ENCODE peak calls at places on chromosomes 11 and 22, in five cellular contexts. N is GM23338, R is fibroblast of lung, H is K562, I is iPS DF 6.9. S is an unnamed sample. For H3K27me3, the result is how much of the 10 kb centered on the place peaks cover.

GRCh38 chr22:44497904-44498242 is at the start of gene RTL6:
- DNase-seq in N (no peak), R (no peak), H (no peak), I (no peak), S (no peak)

GRCh38 chr11:117993988-117994741 is 8.0 kb downstream of the IL10RA start:
- DNase-seq in N (no peak), R (no peak), H (peak), I (no peak), S (no peak)

GRCh38 chr11:125874556-125875124 is 12.8 kb upstream of the HYLS1 start:
- DNase-seq in N (peak), R (peak), H (peak), I (peak), S (peak)

GRCh38 chr11:59761985-59762384 is 6.8 kb downstream of the STX3 start:
- DNase-seq in N (no peak), R (no peak), H (no peak), I (no peak), S (no peak)

GRCh38 chr22:42721045-42721434 is 370 bp upstream of the A4GALT start:
- DNase-seq in N (peak), R (no peak), H (no peak), I (no peak), S (no peak)

GRCh38 chr11:80315263-80315662 is 874.4 kb upstream of the TENM4 start:
- DNase-seq in N (no peak), R (no peak), H (no peak), I (no peak), S (no peak)

GRCh38 chr11:77660947-77661346 is 23.4 kb upstream of the CLNS1A start:
- DNase-seq in N (no peak), R (no peak), H (no peak), I (no peak), S (no peak)

GRCh38 chr11:613369-613968 is 2.3 kb downstream of the IRF7 start:
- DNase-seq in N (peak), R (peak), H (peak), I (no peak), S (peak)

GRCh38 chr11:73399159-73400090 is 23.2 kb downstream of the RELT start:
- DNase-seq in N (no peak), R (no peak), H (no peak), I (no peak), S (no peak)

GRCh38 chr11:117058761-117059233 is 39.4 kb downstream of the SIK3 start:
- DNase-seq in N (peak), R (peak), H (no peak), I (no peak), S (no peak)

GRCh38 chr11:95364324-95365295 is 133.6 kb upstream of the SESN3 start:
- DNase-seq in N (no peak), R (peak), H (no peak), I (no peak), S (peak)

GRCh38 chr11:72712168-72712721 is 38.0 kb upstream of the PDE2A start:
- DNase-seq in N (no peak), R (peak), H (no peak), I (no peak), S (no peak)

GRCh38 chr11:11422291-11423128 is 69.5 kb upstream of the CSNK2A3 start:
- DNase-seq in N (no peak), R (no peak), H (no peak), I (no peak), S (no peak)

GRCh38 chr11:60950933-60951610 is 904 bp downstream of the SLC15A3 start:
- DNase-seq in N (peak), R (no peak), H (no peak), I (no peak), S (no peak)

GRCh38 chr22:38315801-38316339 is 1.4 kb downstream of the CSNK1E start:
- DNase-seq in N (no peak), R (no peak), H (no peak), I (no peak), S (no peak)

GRCh38 chr11:70314730-70315129 is 44.2 kb downstream of the PPFIA1 start:
- DNase-seq in N (no peak), R (no peak), H (no peak), I (no peak), S (no peak)

GRCh38 chr11:110279881-110280280 is 16.5 kb downstream of the RDX start:
- DNase-seq in N (no peak), R (no peak), H (no peak), I (no peak), S (no peak)

GRCh38 chr22:41217553-41218157 is 12.5 kb downstream of the L3MBTL2 start:
- DNase-seq in N (peak), R (peak), H (peak), I (no peak), S (no peak)

GRCh38 chr11:66448523-66448922 is 9.9 kb upstream of the MRPL11 start:
- DNase-seq in N (no peak), R (no peak), H (no peak), I (no peak), S (no peak)

GRCh38 chr11:21646351-21646750 is 546.5 kb upstream of the ANO5 start:
- DNase-seq in N (no peak), R (no peak), H (no peak), I (no peak), S (no peak)

GRCh38 chr22:50734986-50735738 is 2.8 kb upstream of the ACR start:
- DNase-seq in N (no peak), R (no peak), H (no peak), I (no peak), S (no peak)

GRCh38 chr22:49972163-49973017 is 11.8 kb downstream of the PIM3 start:
- DNase-seq in N (no peak), R (no peak), H (no peak), I (no peak), S (no peak)

DNA sequence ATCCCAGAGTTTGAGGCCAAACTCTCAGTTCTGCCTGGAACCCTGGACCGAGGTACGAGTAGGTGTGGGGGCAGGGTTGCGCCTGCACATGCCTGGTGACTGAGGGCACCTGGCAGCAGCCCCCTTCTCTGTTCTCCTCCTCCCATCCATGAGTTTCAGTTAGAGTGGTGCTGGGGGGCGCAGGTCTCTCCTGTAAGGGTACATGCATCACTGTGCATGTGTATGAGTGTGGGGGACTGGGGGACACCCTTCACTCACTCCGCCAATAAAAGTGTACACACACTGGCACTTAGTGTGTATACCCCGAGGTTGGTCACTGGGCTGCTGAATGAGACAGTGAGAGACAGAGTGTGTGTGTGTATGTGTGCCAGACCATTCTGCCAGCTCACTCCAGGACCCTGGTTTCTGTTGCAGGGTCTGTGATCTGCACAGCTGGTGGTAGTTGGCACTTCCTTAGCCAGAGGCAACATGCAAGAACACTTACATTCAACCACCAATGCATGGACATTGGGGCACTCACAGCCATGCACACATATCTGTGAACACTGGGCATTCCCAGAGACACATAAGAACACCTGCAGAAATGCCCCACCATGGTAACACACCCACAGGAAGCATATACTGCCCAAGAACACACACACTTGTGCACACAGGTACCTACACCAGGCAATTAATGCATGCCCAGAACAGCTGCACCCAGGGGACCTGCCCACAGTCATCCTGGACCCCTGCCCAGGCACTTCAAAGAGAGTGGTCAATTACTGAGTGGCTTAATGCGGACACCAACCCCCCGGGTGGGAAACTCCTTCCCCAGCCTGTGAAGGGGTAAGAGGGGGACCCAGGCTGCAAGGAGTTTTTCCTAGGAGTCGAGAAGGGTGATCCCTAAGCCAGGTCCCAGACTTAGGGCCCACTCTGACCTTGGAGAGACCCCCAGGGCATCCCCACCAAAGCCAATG is 1.2 kb upstream of the NRXN2 start:
- DNase-seq in N (no peak), R (no peak), H (no peak), I (no peak), S (no peak)
- H3K4me3 ChIP-seq in N (peak), R (no peak), H (no peak), I (no peak), S (no peak)

GRCh38 chr11:44271286-44271685 is 38.7 kb downstream of the ALX4 start:
- DNase-seq in N (no peak), R (no peak), H (peak), I (no peak), S (no peak)

GRCh38 chr11:44275961-44276550 is 33.9 kb downstream of the ALX4 start:
- DNase-seq in N (no peak), R (no peak), H (no peak), I (no peak), S (no peak)

GRCh38 chr11:44275241-44275640 is 34.7 kb downstream of the ALX4 start:
- DNase-seq in N (no peak), R (no peak), H (no peak), I (no peak), S (no peak)

GRCh38 chr11:44277097-44278090 is 32.5 kb downstream of the ALX4 start:
- DNase-seq in N (no peak), R (no peak), H (no peak), I (no peak), S (no peak)

GRCh38 chr11:44274404-44274803 is 35.5 kb downstream of the ALX4 start:
- DNase-seq in N (no peak), R (no peak), H (no peak), I (no peak), S (no peak)
- H3K27me3 ChIP-seq in N (under half), R (under half), H (under half), I (under half), S (under half)

DNA sequence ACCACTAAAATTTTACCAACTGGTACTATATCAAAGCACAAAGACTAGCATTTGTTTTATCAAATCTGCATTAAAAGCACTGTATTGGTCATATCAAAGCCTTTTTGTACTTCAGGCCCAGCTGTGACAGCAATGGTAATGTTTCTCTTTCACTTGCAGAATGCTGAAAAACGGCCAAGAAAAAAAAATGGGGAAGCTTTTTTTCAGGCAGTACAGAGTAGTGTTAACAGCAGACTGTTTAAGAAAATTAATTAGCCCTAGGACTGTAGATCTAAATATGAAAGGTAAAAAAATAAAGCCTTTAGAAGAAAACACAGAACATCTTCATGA is 33.3 kb downstream of the DENND5A start:
- DNase-seq in N (peak), R (peak), H (no peak), I (no peak), S (no peak)
- H3K4me3 ChIP-seq in N (peak), R (no peak), H (no peak), I (no peak), S (no peak)

GRCh38 chr22:39600491-39601179 is 30.1 kb downstream of the CACNA1I start:
- DNase-seq in N (no peak), R (no peak), H (no peak), I (no peak), S (no peak)
- H3K27me3 ChIP-seq in N (under half), R (under half), H (under half), I (under half), S (under half)

GRCh38 chr11:100632970-100633452 is 54.1 kb upstream of the ARHGAP42 start:
- DNase-seq in N (no peak), R (peak), H (peak), I (no peak), S (no peak)
- H3K4me3 ChIP-seq in N (no peak), R (no peak), H (no peak), I (no peak), S (no peak)

DNA sequence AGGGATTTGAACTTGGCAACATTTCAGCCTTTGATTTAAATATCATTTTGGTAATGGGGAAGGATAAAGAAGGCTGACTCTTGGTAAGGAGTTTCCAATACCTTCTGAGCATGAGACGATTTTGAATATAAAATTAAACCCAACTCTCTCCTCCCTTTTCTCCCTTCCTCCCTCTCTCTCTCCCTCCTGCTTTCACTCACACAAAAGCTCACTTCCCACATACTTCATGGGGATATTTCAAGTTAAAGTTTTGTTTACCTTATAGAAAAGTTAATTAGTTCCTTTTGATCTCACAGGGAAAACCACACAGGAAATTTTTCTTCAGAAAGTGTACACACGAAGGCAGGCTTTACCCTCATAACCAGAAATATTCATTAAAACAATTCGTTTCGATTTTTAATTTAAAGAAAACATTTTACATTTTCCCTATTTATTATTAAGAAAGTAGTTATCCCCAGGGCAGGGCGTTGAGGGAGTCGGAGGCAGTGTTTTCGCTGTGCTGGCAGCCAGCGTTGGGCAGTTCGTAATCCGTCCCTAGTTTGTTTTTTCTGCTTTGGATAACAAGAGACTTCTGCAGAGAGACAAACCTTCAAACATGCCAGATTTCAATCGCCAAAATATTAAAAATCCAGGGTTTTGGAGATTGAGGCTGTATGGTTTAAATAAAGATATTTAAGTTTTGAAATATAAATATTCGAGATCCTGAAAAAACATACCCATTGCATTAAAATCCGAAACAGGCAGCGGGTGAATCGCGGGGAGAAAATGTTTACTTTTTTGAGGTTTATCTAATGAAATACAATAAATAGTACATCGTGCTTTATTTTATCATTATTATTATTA is 25.3 kb upstream of the ALX4 start:
- DNase-seq in N (no peak), R (no peak), H (no peak), I (no peak), S (no peak)
- H3K27me3 ChIP-seq in N (half or more), R (under half), H (under half), I (under half), S (under half)

S was measured in MG63.